ENCODE peak calls at places on chromosomes 11 and 22, in ten cellular contexts. One of them, this sample, is unnamed. For H3K4me1, the result is how much of the 10 kb centered on the place peaks cover.

GRCh38 chr22:22535662-22536061 is 15.6 kb upstream of the ZNF280A start:
- DNase-seq in endothelial cell of umbilical vein: no peak
- DNase-seq in adrenal gland: no peak
- DNase-seq in fibroblast of lung: no peak
- DNase-seq in HCT116: no peak
- DNase-seq in heart right ventricle: no peak
- DNase-seq in body of pancreas: no peak
- DNase-seq in Peyer's patch: no peak
- DNase-seq in endodermal cell: no peak
- DNase-seq in colonic mucosa: no peak
- DNase-seq in this sample: no peak

GRCh38 chr11:20672575-20672974 is 3.2 kb downstream of the NELL1 start:
- DNase-seq in HCT116: peak
- DNase-seq in body of pancreas: no peak
- DNase-seq in colonic mucosa: no peak
- DNase-seq in endodermal cell: no peak
- DNase-seq in heart right ventricle: no peak
- DNase-seq in adrenal gland: no peak
- DNase-seq in endothelial cell of umbilical vein: peak
- DNase-seq in Peyer's patch: no peak
- DNase-seq in fibroblast of lung: no peak
- DNase-seq in this sample: no peak

GRCh38 chr11:20421902-20422301 is 34.4 kb downstream of the PRMT3 start:
- DNase-seq in HCT116: no peak
- DNase-seq in heart right ventricle: no peak
- DNase-seq in endodermal cell: no peak
- DNase-seq in Peyer's patch: no peak
- DNase-seq in adrenal gland: no peak
- DNase-seq in colonic mucosa: no peak
- DNase-seq in body of pancreas: no peak
- DNase-seq in endothelial cell of umbilical vein: no peak
- DNase-seq in fibroblast of lung: no peak
- DNase-seq in this sample: no peak

GRCh38 chr11:134656861-134657540 is 245.0 kb upstream of the B3GAT1 start:
- DNase-seq in fibroblast of lung: no peak
- DNase-seq in heart right ventricle: no peak
- DNase-seq in adrenal gland: no peak
- DNase-seq in Peyer's patch: no peak
- DNase-seq in endodermal cell: no peak
- DNase-seq in endothelial cell of umbilical vein: no peak
- DNase-seq in colonic mucosa: peak
- DNase-seq in HCT116: no peak
- DNase-seq in body of pancreas: no peak
- DNase-seq in this sample: peak

GRCh38 chr11:58837707-58838388 is 6.7 kb downstream of the GLYATL2 start:
- DNase-seq in body of pancreas: no peak
- DNase-seq in heart right ventricle: no peak
- DNase-seq in colonic mucosa: no peak
- DNase-seq in endothelial cell of umbilical vein: no peak
- DNase-seq in Peyer's patch: no peak
- DNase-seq in HCT116: no peak
- DNase-seq in endodermal cell: no peak
- DNase-seq in fibroblast of lung: no peak
- DNase-seq in adrenal gland: no peak
- DNase-seq in this sample: no peak

GRCh38 chr22:48517039-48518030 is 1310.3 kb downstream of the BRD1 start:
- DNase-seq in adrenal gland: no peak
- DNase-seq in fibroblast of lung: no peak
- DNase-seq in endothelial cell of umbilical vein: no peak
- DNase-seq in heart right ventricle: no peak
- DNase-seq in HCT116: no peak
- DNase-seq in endodermal cell: peak
- DNase-seq in colonic mucosa: no peak
- DNase-seq in Peyer's patch: no peak
- DNase-seq in body of pancreas: peak
- DNase-seq in this sample: no peak

GRCh38 chr11:34585870-34586654 is 34.8 kb upstream of the EHF start:
- DNase-seq in endodermal cell: no peak
- DNase-seq in Peyer's patch: no peak
- DNase-seq in colonic mucosa: no peak
- DNase-seq in endothelial cell of umbilical vein: peak
- DNase-seq in body of pancreas: no peak
- DNase-seq in heart right ventricle: no peak
- DNase-seq in HCT116: peak
- DNase-seq in fibroblast of lung: peak
- DNase-seq in adrenal gland: no peak
- DNase-seq in this sample: no peak

GRCh38 chr11:116072776-116073175 is 568.6 kb upstream of the CADM1 start:
- DNase-seq in endodermal cell: peak
- DNase-seq in HCT116: no peak
- DNase-seq in adrenal gland: no peak
- DNase-seq in endothelial cell of umbilical vein: no peak
- DNase-seq in heart right ventricle: no peak
- DNase-seq in Peyer's patch: no peak
- DNase-seq in fibroblast of lung: no peak
- DNase-seq in colonic mucosa: no peak
- DNase-seq in body of pancreas: no peak
- DNase-seq in this sample: no peak

GRCh38 chr11:2777871-2778629 is 78.3 kb upstream of the KCNQ1OT1 start:
- DNase-seq in adrenal gland: peak
- DNase-seq in Peyer's patch: peak
- DNase-seq in HCT116: no peak
- DNase-seq in heart right ventricle: no peak
- DNase-seq in endodermal cell: peak
- DNase-seq in body of pancreas: peak
- DNase-seq in endothelial cell of umbilical vein: no peak
- DNase-seq in fibroblast of lung: no peak
- DNase-seq in colonic mucosa: peak
- DNase-seq in this sample: peak

GRCh38 chr11:113828186-113828585 is 47.2 kb downstream of the USP28 start:
- DNase-seq in endodermal cell: no peak
- DNase-seq in body of pancreas: no peak
- DNase-seq in adrenal gland: no peak
- DNase-seq in Peyer's patch: no peak
- DNase-seq in endothelial cell of umbilical vein: no peak
- DNase-seq in fibroblast of lung: no peak
- DNase-seq in heart right ventricle: no peak
- DNase-seq in colonic mucosa: no peak
- DNase-seq in HCT116: no peak
- DNase-seq in this sample: no peak

GRCh38 chr11:65373839-65374580 is 8.4 kb downstream of the SLC25A45 start:
- DNase-seq in HCT116: no peak
- DNase-seq in adrenal gland: no peak
- DNase-seq in endodermal cell: peak
- DNase-seq in fibroblast of lung: no peak
- DNase-seq in body of pancreas: no peak
- DNase-seq in colonic mucosa: no peak
- DNase-seq in Peyer's patch: no peak
- DNase-seq in heart right ventricle: no peak
- DNase-seq in endothelial cell of umbilical vein: no peak
- DNase-seq in this sample: no peak

GRCh38 chr11:106131998-106132397 is 54.5 kb downstream of the AASDHPPT start:
- DNase-seq in endothelial cell of umbilical vein: no peak
- DNase-seq in fibroblast of lung: no peak
- DNase-seq in colonic mucosa: no peak
- DNase-seq in endodermal cell: no peak
- DNase-seq in Peyer's patch: no peak
- DNase-seq in body of pancreas: no peak
- DNase-seq in HCT116: no peak
- DNase-seq in heart right ventricle: no peak
- DNase-seq in adrenal gland: no peak
- DNase-seq in this sample: no peak

GRCh38 chr11:65307298-65308229 is 7.1 kb upstream of the CDC42EP2 start:
- DNase-seq in body of pancreas: no peak
- DNase-seq in endothelial cell of umbilical vein: no peak
- DNase-seq in colonic mucosa: no peak
- DNase-seq in fibroblast of lung: no peak
- DNase-seq in endodermal cell: no peak
- DNase-seq in heart right ventricle: no peak
- DNase-seq in HCT116: no peak
- DNase-seq in adrenal gland: no peak
- DNase-seq in Peyer's patch: no peak
- DNase-seq in this sample: no peak

GRCh38 chr11:120540744-120541143 is 29.2 kb downstream of the GRIK4 start:
- DNase-seq in colonic mucosa: no peak
- DNase-seq in heart right ventricle: no peak
- DNase-seq in endodermal cell: no peak
- DNase-seq in endothelial cell of umbilical vein: no peak
- DNase-seq in adrenal gland: no peak
- DNase-seq in HCT116: no peak
- DNase-seq in Peyer's patch: no peak
- DNase-seq in body of pancreas: no peak
- DNase-seq in fibroblast of lung: peak
- DNase-seq in this sample: no peak

GRCh38 chr11:45670386-45671135 is 5.1 kb upstream of the CHST1 start:
- DNase-seq in Peyer's patch: no peak
- DNase-seq in HCT116: no peak
- DNase-seq in endothelial cell of umbilical vein: no peak
- DNase-seq in adrenal gland: no peak
- DNase-seq in endodermal cell: no peak
- DNase-seq in colonic mucosa: no peak
- DNase-seq in heart right ventricle: no peak
- DNase-seq in fibroblast of lung: no peak
- DNase-seq in body of pancreas: no peak
- DNase-seq in this sample: no peak

GRCh38 chr11:45669956-45670355 is 4.5 kb upstream of the CHST1 start:
- DNase-seq in endothelial cell of umbilical vein: no peak
- DNase-seq in body of pancreas: no peak
- DNase-seq in Peyer's patch: no peak
- DNase-seq in adrenal gland: no peak
- DNase-seq in HCT116: no peak
- DNase-seq in fibroblast of lung: no peak
- DNase-seq in colonic mucosa: no peak
- DNase-seq in endodermal cell: no peak
- DNase-seq in heart right ventricle: no peak
- DNase-seq in this sample: no peak

GRCh38 chr11:45673441-45673840 is 8.0 kb upstream of the CHST1 start:
- DNase-seq in heart right ventricle: no peak
- DNase-seq in colonic mucosa: no peak
- DNase-seq in fibroblast of lung: no peak
- DNase-seq in HCT116: no peak
- DNase-seq in endothelial cell of umbilical vein: no peak
- DNase-seq in Peyer's patch: peak
- DNase-seq in adrenal gland: no peak
- DNase-seq in endodermal cell: no peak
- DNase-seq in body of pancreas: no peak
- DNase-seq in this sample: no peak

GRCh38 chr11:45672593-45672992 is 7.2 kb upstream of the CHST1 start:
- DNase-seq in colonic mucosa: no peak
- DNase-seq in adrenal gland: no peak
- DNase-seq in body of pancreas: no peak
- DNase-seq in Peyer's patch: no peak
- DNase-seq in HCT116: no peak
- DNase-seq in heart right ventricle: no peak
- DNase-seq in fibroblast of lung: no peak
- DNase-seq in endothelial cell of umbilical vein: no peak
- DNase-seq in endodermal cell: no peak
- DNase-seq in this sample: no peak

GRCh38 chr11:45671246-45672171 is 6.1 kb upstream of the CHST1 start:
- DNase-seq in adrenal gland: no peak
- DNase-seq in HCT116: no peak
- DNase-seq in body of pancreas: peak
- DNase-seq in heart right ventricle: no peak
- DNase-seq in endothelial cell of umbilical vein: no peak
- DNase-seq in Peyer's patch: peak
- DNase-seq in colonic mucosa: no peak
- DNase-seq in endodermal cell: no peak
- DNase-seq in fibroblast of lung: no peak
- DNase-seq in this sample: no peak
- TF ChIP-seq CTCF in adrenal gland: no peak
- TF ChIP-seq CTCF in HCT116: no peak
- TF ChIP-seq CTCF in body of pancreas: no peak
- TF ChIP-seq CTCF in heart right ventricle: no peak
- TF ChIP-seq CTCF in endothelial cell of umbilical vein: peak
- TF ChIP-seq CTCF in Peyer's patch: no peak
- TF ChIP-seq CTCF in colonic mucosa: no peak
- TF ChIP-seq CTCF in endodermal cell: peak
- TF ChIP-seq CTCF in fibroblast of lung: no peak
- TF ChIP-seq CTCF in this sample: no peak

GRCh38 chr22:36332623-36333331 is 55.0 kb downstream of the MYH9 start:
- DNase-seq in body of pancreas: peak
- DNase-seq in fibroblast of lung: no peak
- DNase-seq in adrenal gland: no peak
- DNase-seq in colonic mucosa: peak
- DNase-seq in heart right ventricle: no peak
- DNase-seq in Peyer's patch: no peak
- DNase-seq in endothelial cell of umbilical vein: peak
- DNase-seq in endodermal cell: peak
- DNase-seq in HCT116: no peak
- DNase-seq in this sample: no peak
- H3K4me1 ChIP-seq in body of pancreas: half or more
- H3K4me1 ChIP-seq in fibroblast of lung: half or more
- H3K4me1 ChIP-seq in adrenal gland: half or more
- H3K4me1 ChIP-seq in colonic mucosa: half or more
- H3K4me1 ChIP-seq in heart right ventricle: half or more
- H3K4me1 ChIP-seq in Peyer's patch: half or more
- H3K4me1 ChIP-seq in endothelial cell of umbilical vein: half or more
- H3K4me1 ChIP-seq in endodermal cell: half or more
- H3K4me1 ChIP-seq in HCT116: half or more
- H3K4me1 ChIP-seq in this sample: half or more

DNA sequence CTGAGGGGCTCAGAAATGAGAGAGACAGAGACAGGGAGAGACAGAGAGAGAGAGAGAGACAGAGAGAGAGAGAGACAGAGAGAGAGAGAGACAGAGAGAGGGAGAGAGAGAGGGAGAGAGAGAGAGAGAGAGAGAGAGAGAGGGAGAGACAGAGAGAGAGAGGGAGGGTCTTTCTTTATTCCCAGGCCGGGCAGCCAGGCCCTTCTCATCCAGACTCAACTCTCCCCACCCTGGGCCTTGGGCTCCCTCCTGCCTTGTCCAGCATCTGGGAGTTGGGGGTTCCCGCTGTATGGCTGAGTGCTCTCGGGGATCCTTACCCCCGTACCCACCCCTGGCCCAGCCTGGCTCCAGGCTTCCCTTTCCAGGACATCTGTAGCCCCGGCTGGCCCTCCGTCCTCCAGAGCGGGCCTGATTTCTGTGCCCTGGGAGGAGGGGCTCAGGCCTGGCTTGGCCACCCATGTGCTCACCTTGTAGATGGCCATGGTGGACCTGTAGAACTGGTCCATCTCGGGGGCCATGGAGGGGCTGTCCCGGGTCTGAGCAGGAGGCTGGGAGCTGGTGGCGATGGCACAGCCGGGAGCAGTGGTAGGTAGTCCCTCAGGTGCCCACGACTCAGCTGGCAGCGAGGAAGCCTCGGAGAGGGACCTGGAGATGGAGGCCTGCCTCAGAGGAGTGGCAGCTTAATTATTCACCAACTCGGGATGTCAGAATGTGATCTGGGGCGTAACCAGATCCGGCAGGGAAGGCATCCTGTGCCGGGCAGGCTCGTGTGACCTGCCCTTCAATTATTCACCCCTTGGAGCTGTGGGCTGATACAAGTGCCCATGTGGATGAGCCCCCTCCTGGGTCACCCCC is at the start of gene BAIAP2L2:
- DNase-seq in HCT116: no peak
- DNase-seq in Peyer's patch: peak
- DNase-seq in endothelial cell of umbilical vein: no peak
- DNase-seq in body of pancreas: no peak
- DNase-seq in endodermal cell: no peak
- DNase-seq in fibroblast of lung: no peak
- DNase-seq in heart right ventricle: no peak
- DNase-seq in colonic mucosa: peak
- DNase-seq in adrenal gland: no peak
- DNase-seq in this sample: no peak
- H3K4me3 ChIP-seq in HCT116: no peak
- H3K4me3 ChIP-seq in Peyer's patch: peak
- H3K4me3 ChIP-seq in endothelial cell of umbilical vein: no peak
- H3K4me3 ChIP-seq in body of pancreas: no peak
- H3K4me3 ChIP-seq in endodermal cell: no peak
- H3K4me3 ChIP-seq in fibroblast of lung: no peak
- H3K4me3 ChIP-seq in heart right ventricle: no peak
- H3K4me3 ChIP-seq in colonic mucosa: peak
- H3K4me3 ChIP-seq in adrenal gland: no peak
- H3K4me3 ChIP-seq in this sample: no peak

GRCh38 chr22:29994027-29994715 is 86.1 kb upstream of the HORMAD2 start:
- DNase-seq in Peyer's patch: no peak
- DNase-seq in adrenal gland: no peak
- DNase-seq in body of pancreas: no peak
- DNase-seq in endodermal cell: no peak
- DNase-seq in heart right ventricle: no peak
- DNase-seq in fibroblast of lung: peak
- DNase-seq in HCT116: no peak
- DNase-seq in endothelial cell of umbilical vein: peak
- DNase-seq in colonic mucosa: no peak
- DNase-seq in this sample: no peak
- TF ChIP-seq CTCF in Peyer's patch: peak
- TF ChIP-seq CTCF in adrenal gland: no peak
- TF ChIP-seq CTCF in body of pancreas: no peak
- TF ChIP-seq CTCF in endodermal cell: no peak
- TF ChIP-seq CTCF in heart right ventricle: no peak
- TF ChIP-seq CTCF in fibroblast of lung: peak
- TF ChIP-seq CTCF in HCT116: peak
- TF ChIP-seq CTCF in endothelial cell of umbilical vein: no peak
- TF ChIP-seq CTCF in colonic mucosa: no peak
- TF ChIP-seq CTCF in this sample: peak

This sample was measured in upper lobe of right lung.